ENCODE peak calls at places on chromosomes 13 and 19, in seven cellular contexts. One of them, this sample, is unnamed. For H3K27me3, the result is how much of the 10 kb centered on the place peaks cover.

GRCh38 chr19:11587302-11587972 is 9.8 kb upstream of the ZNF627 start:
- DNase-seq in naive thymus-derived CD4-positive, alpha-beta T cell: peak
- DNase-seq in astrocyte: peak
- DNase-seq in aorta: peak
- DNase-seq in CD4-positive, alpha-beta T cell: peak
- DNase-seq in K562: peak
- DNase-seq in transverse colon: peak
- DNase-seq in this sample: peak

GRCh38 chr13:37097008-37097579 is 8.4 kb downstream of the CSNK1A1L start:
- DNase-seq in transverse colon: no peak
- DNase-seq in aorta: no peak
- DNase-seq in naive thymus-derived CD4-positive, alpha-beta T cell: no peak
- DNase-seq in K562: no peak
- DNase-seq in astrocyte: peak
- DNase-seq in CD4-positive, alpha-beta T cell: no peak
- DNase-seq in this sample: no peak

GRCh38 chr13:29959621-29960020 is 109.2 kb upstream of the UBL3 start:
- DNase-seq in astrocyte: no peak
- DNase-seq in K562: no peak
- DNase-seq in transverse colon: no peak
- DNase-seq in naive thymus-derived CD4-positive, alpha-beta T cell: no peak
- DNase-seq in CD4-positive, alpha-beta T cell: no peak
- DNase-seq in aorta: no peak
- DNase-seq in this sample: no peak

GRCh38 chr19:39802958-39803357 is 24.3 kb downstream of the LEUTX start:
- DNase-seq in CD4-positive, alpha-beta T cell: no peak
- DNase-seq in K562: no peak
- DNase-seq in aorta: no peak
- DNase-seq in astrocyte: no peak
- DNase-seq in transverse colon: no peak
- DNase-seq in naive thymus-derived CD4-positive, alpha-beta T cell: no peak
- DNase-seq in this sample: no peak

GRCh38 chr13:109665781-109666249 is 120.6 kb downstream of the IRS2 start:
- DNase-seq in astrocyte: peak
- DNase-seq in aorta: no peak
- DNase-seq in K562: no peak
- DNase-seq in transverse colon: no peak
- DNase-seq in naive thymus-derived CD4-positive, alpha-beta T cell: no peak
- DNase-seq in CD4-positive, alpha-beta T cell: no peak
- DNase-seq in this sample: no peak

GRCh38 chr13:37187110-37187509 is 81.6 kb upstream of the CSNK1A1L start:
- DNase-seq in astrocyte: peak
- DNase-seq in aorta: no peak
- DNase-seq in K562: no peak
- DNase-seq in CD4-positive, alpha-beta T cell: no peak
- DNase-seq in naive thymus-derived CD4-positive, alpha-beta T cell: no peak
- DNase-seq in transverse colon: no peak
- DNase-seq in this sample: no peak

GRCh38 chr13:49308977-49309408 is 61.3 kb downstream of the CDADC1 start:
- DNase-seq in aorta: no peak
- DNase-seq in astrocyte: no peak
- DNase-seq in CD4-positive, alpha-beta T cell: no peak
- DNase-seq in K562: no peak
- DNase-seq in transverse colon: no peak
- DNase-seq in naive thymus-derived CD4-positive, alpha-beta T cell: no peak
- DNase-seq in this sample: no peak

GRCh38 chr19:43643326-43643725 is 3.7 kb upstream of the CADM4 start:
- DNase-seq in naive thymus-derived CD4-positive, alpha-beta T cell: no peak
- DNase-seq in astrocyte: no peak
- DNase-seq in K562: no peak
- DNase-seq in CD4-positive, alpha-beta T cell: no peak
- DNase-seq in aorta: no peak
- DNase-seq in transverse colon: no peak
- DNase-seq in this sample: no peak

GRCh38 chr13:85528578-85529215 is 270.5 kb downstream of the SLITRK6 start:
- DNase-seq in aorta: no peak
- DNase-seq in CD4-positive, alpha-beta T cell: no peak
- DNase-seq in naive thymus-derived CD4-positive, alpha-beta T cell: no peak
- DNase-seq in K562: no peak
- DNase-seq in astrocyte: peak
- DNase-seq in transverse colon: no peak
- DNase-seq in this sample: no peak

GRCh38 chr13:112587359-112587766 is 590 bp downstream of the TUBGCP3 start:
- DNase-seq in astrocyte: peak
- DNase-seq in aorta: peak
- DNase-seq in transverse colon: peak
- DNase-seq in K562: peak
- DNase-seq in CD4-positive, alpha-beta T cell: peak
- DNase-seq in naive thymus-derived CD4-positive, alpha-beta T cell: peak
- DNase-seq in this sample: peak

GRCh38 chr19:13585512-13585911 is 79.2 kb upstream of the CACNA1A start:
- DNase-seq in naive thymus-derived CD4-positive, alpha-beta T cell: no peak
- DNase-seq in aorta: no peak
- DNase-seq in K562: no peak
- DNase-seq in transverse colon: no peak
- DNase-seq in astrocyte: no peak
- DNase-seq in CD4-positive, alpha-beta T cell: no peak
- DNase-seq in this sample: no peak

GRCh38 chr19:2181618-2181997 is 17.9 kb downstream of the DOT1L start:
- DNase-seq in naive thymus-derived CD4-positive, alpha-beta T cell: no peak
- DNase-seq in K562: no peak
- DNase-seq in transverse colon: no peak
- DNase-seq in aorta: no peak
- DNase-seq in CD4-positive, alpha-beta T cell: no peak
- DNase-seq in astrocyte: no peak
- DNase-seq in this sample: no peak

GRCh38 chr19:3499738-3500428 is 591 bp downstream of the DOHH start:
- DNase-seq in K562: no peak
- DNase-seq in astrocyte: no peak
- DNase-seq in transverse colon: no peak
- DNase-seq in aorta: no peak
- DNase-seq in CD4-positive, alpha-beta T cell: no peak
- DNase-seq in naive thymus-derived CD4-positive, alpha-beta T cell: no peak
- DNase-seq in this sample: no peak

GRCh38 chr19:14088634-14089411 is 1.7 kb downstream of the SAMD1 start:
- DNase-seq in naive thymus-derived CD4-positive, alpha-beta T cell: no peak
- DNase-seq in aorta: no peak
- DNase-seq in astrocyte: no peak
- DNase-seq in transverse colon: no peak
- DNase-seq in CD4-positive, alpha-beta T cell: no peak
- DNase-seq in K562: no peak
- DNase-seq in this sample: no peak

GRCh38 chr13:49240017-49240416 is 7.7 kb upstream of the CDADC1 start:
- DNase-seq in transverse colon: no peak
- DNase-seq in naive thymus-derived CD4-positive, alpha-beta T cell: peak
- DNase-seq in CD4-positive, alpha-beta T cell: no peak
- DNase-seq in astrocyte: peak
- DNase-seq in K562: no peak
- DNase-seq in aorta: no peak
- DNase-seq in this sample: no peak

GRCh38 chr13:23778007-23778687 is 111.1 kb downstream of the MIPEP start:
- DNase-seq in astrocyte: no peak
- DNase-seq in CD4-positive, alpha-beta T cell: no peak
- DNase-seq in transverse colon: no peak
- DNase-seq in K562: no peak
- DNase-seq in naive thymus-derived CD4-positive, alpha-beta T cell: no peak
- DNase-seq in aorta: no peak
- DNase-seq in this sample: no peak

DNA sequence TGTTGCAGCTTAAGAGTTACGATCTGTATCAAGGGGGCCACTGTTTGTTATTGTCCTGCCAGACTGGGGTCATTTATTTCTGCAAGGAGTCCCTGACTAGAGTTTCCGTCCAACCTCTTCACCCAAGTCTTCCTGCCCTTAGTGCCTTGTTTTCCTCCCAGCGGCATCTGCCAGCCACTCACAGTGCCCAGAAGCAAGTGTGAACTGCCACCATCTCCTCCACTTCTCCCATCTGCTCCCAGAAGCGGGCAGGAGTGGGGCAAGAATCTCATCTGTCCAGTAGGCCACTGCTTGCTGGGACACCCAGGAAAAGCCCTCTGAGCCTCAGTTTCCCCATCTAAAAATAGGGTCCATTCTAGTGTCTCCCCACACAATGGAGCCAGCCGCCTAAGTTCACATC is 4.0 kb downstream of the NOVA2 start:
- DNase-seq in CD4-positive, alpha-beta T cell: no peak
- DNase-seq in naive thymus-derived CD4-positive, alpha-beta T cell: no peak
- DNase-seq in transverse colon: no peak
- DNase-seq in K562: no peak
- DNase-seq in aorta: no peak
- DNase-seq in astrocyte: no peak
- DNase-seq in this sample: no peak
- H3K27me3 ChIP-seq in CD4-positive, alpha-beta T cell: half or more
- H3K27me3 ChIP-seq in naive thymus-derived CD4-positive, alpha-beta T cell: under half
- H3K27me3 ChIP-seq in transverse colon: half or more
- H3K27me3 ChIP-seq in K562: half or more
- H3K27me3 ChIP-seq in aorta: under half
- H3K27me3 ChIP-seq in astrocyte: under half
- H3K27me3 ChIP-seq in this sample: under half

GRCh38 chr19:6015841-6016545 is 38.1 kb upstream of the RANBP3 start:
- DNase-seq in CD4-positive, alpha-beta T cell: no peak
- DNase-seq in aorta: peak
- DNase-seq in K562: no peak
- DNase-seq in astrocyte: no peak
- DNase-seq in transverse colon: no peak
- DNase-seq in naive thymus-derived CD4-positive, alpha-beta T cell: no peak
- DNase-seq in this sample: no peak
- H3K27me3 ChIP-seq in CD4-positive, alpha-beta T cell: under half
- H3K27me3 ChIP-seq in aorta: under half
- H3K27me3 ChIP-seq in K562: under half
- H3K27me3 ChIP-seq in astrocyte: under half
- H3K27me3 ChIP-seq in transverse colon: under half
- H3K27me3 ChIP-seq in naive thymus-derived CD4-positive, alpha-beta T cell: under half
- H3K27me3 ChIP-seq in this sample: under half

DNA sequence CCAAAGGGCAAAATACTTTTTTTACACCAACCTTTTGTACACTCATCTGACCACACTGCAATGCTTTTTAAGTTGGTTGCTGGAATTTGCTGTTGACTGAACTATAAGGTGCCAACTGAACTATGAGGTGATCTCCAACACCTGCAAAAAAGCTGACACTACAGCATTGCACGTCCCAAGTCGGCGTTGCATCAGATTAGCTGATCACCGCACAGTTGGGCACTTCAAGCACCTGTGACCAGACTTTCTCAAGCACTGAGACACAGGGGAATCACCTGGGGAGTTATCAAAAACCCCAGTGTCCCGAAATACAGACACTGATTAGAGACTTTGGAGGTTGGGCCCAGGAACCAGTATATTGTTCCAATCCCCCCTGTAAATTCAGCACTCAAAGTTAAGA is 1.1 kb downstream of the NLRP11 start:
- DNase-seq in CD4-positive, alpha-beta T cell: no peak
- DNase-seq in K562: no peak
- DNase-seq in aorta: no peak
- DNase-seq in naive thymus-derived CD4-positive, alpha-beta T cell: no peak
- DNase-seq in transverse colon: no peak
- DNase-seq in astrocyte: no peak
- DNase-seq in this sample: no peak
- H3K27me3 ChIP-seq in CD4-positive, alpha-beta T cell: under half
- H3K27me3 ChIP-seq in K562: under half
- H3K27me3 ChIP-seq in aorta: under half
- H3K27me3 ChIP-seq in naive thymus-derived CD4-positive, alpha-beta T cell: under half
- H3K27me3 ChIP-seq in transverse colon: under half
- H3K27me3 ChIP-seq in astrocyte: under half
- H3K27me3 ChIP-seq in this sample: under half

GRCh38 chr19:18010149-18010548 is 2.2 kb downstream of the ARRDC2 start:
- DNase-seq in naive thymus-derived CD4-positive, alpha-beta T cell: no peak
- DNase-seq in K562: no peak
- DNase-seq in transverse colon: no peak
- DNase-seq in astrocyte: no peak
- DNase-seq in aorta: no peak
- DNase-seq in CD4-positive, alpha-beta T cell: no peak
- DNase-seq in this sample: no peak
- H3K27me3 ChIP-seq in naive thymus-derived CD4-positive, alpha-beta T cell: under half
- H3K27me3 ChIP-seq in K562: under half
- H3K27me3 ChIP-seq in transverse colon: under half
- H3K27me3 ChIP-seq in astrocyte: under half
- H3K27me3 ChIP-seq in aorta: under half
- H3K27me3 ChIP-seq in CD4-positive, alpha-beta T cell: under half
- H3K27me3 ChIP-seq in this sample: under half

GRCh38 chr13:87675851-87676250 is 4.7 kb downstream of the SLITRK5 start:
- DNase-seq in CD4-positive, alpha-beta T cell: no peak
- DNase-seq in naive thymus-derived CD4-positive, alpha-beta T cell: no peak
- DNase-seq in K562: no peak
- DNase-seq in astrocyte: no peak
- DNase-seq in aorta: no peak
- DNase-seq in transverse colon: no peak
- DNase-seq in this sample: no peak
- H3K27me3 ChIP-seq in CD4-positive, alpha-beta T cell: half or more
- H3K27me3 ChIP-seq in naive thymus-derived CD4-positive, alpha-beta T cell: under half
- H3K27me3 ChIP-seq in K562: under half
- H3K27me3 ChIP-seq in astrocyte: under half
- H3K27me3 ChIP-seq in aorta: under half
- H3K27me3 ChIP-seq in transverse colon: half or more
- H3K27me3 ChIP-seq in this sample: under half

GRCh38 chr13:51221108-51221507 is 1.1 kb upstream of the FAM124A start:
- DNase-seq in K562: no peak
- DNase-seq in aorta: no peak
- DNase-seq in transverse colon: no peak
- DNase-seq in astrocyte: no peak
- DNase-seq in CD4-positive, alpha-beta T cell: no peak
- DNase-seq in naive thymus-derived CD4-positive, alpha-beta T cell: no peak
- DNase-seq in this sample: no peak

GRCh38 chr13:51223284-51224270 is 1.4 kb downstream of the FAM124A start:
- DNase-seq in aorta: no peak
- DNase-seq in naive thymus-derived CD4-positive, alpha-beta T cell: no peak
- DNase-seq in transverse colon: no peak
- DNase-seq in K562: no peak
- DNase-seq in CD4-positive, alpha-beta T cell: no peak
- DNase-seq in astrocyte: no peak
- DNase-seq in this sample: no peak

GRCh38 chr13:51222510-51223283 is 499 bp downstream of the FAM124A start:
- DNase-seq in aorta: no peak
- DNase-seq in naive thymus-derived CD4-positive, alpha-beta T cell: no peak
- DNase-seq in transverse colon: no peak
- DNase-seq in K562: no peak
- DNase-seq in astrocyte: no peak
- DNase-seq in CD4-positive, alpha-beta T cell: no peak
- DNase-seq in this sample: peak

GRCh38 chr13:51220706-51221105 is 1.5 kb upstream of the FAM124A start:
- DNase-seq in astrocyte: no peak
- DNase-seq in CD4-positive, alpha-beta T cell: no peak
- DNase-seq in aorta: no peak
- DNase-seq in K562: no peak
- DNase-seq in transverse colon: no peak
- DNase-seq in naive thymus-derived CD4-positive, alpha-beta T cell: no peak
- DNase-seq in this sample: no peak

GRCh38 chr13:51221674-51222509 is at the start of gene FAM124A:
- DNase-seq in K562: peak
- DNase-seq in naive thymus-derived CD4-positive, alpha-beta T cell: peak
- DNase-seq in transverse colon: peak
- DNase-seq in aorta: peak
- DNase-seq in astrocyte: no peak
- DNase-seq in CD4-positive, alpha-beta T cell: peak
- DNase-seq in this sample: peak
- H3K27me3 ChIP-seq in K562: under half
- H3K27me3 ChIP-seq in naive thymus-derived CD4-positive, alpha-beta T cell: under half
- H3K27me3 ChIP-seq in transverse colon: under half
- H3K27me3 ChIP-seq in aorta: under half
- H3K27me3 ChIP-seq in astrocyte: half or more
- H3K27me3 ChIP-seq in CD4-positive, alpha-beta T cell: half or more
- H3K27me3 ChIP-seq in this sample: under half

This sample was measured in GM06990.